ENCODE peak calls at places on chromosomes 2 and 18, in nine cellular contexts. B, L, G, H, I, N, S, U and V are unnamed samples.
A peak's percentile ranks its signal among the peaks of the same experiment; 100 is the strongest.

GRCh38 chr2:204665771-204666170 is 120.5 kb downstream of the PARD3B start:
- DNase-seq in U (no peak), S (no peak), B (no peak), L (no peak), I (no peak), G (no peak), H (no peak), N (no peak), V (no peak)

GRCh38 chr18:3217930-3218647 is 1.7 kb downstream of the MYOM1 start:
- DNase-seq in S (peak; percentile 25), G (no peak), I (peak; percentile 54), L (no peak), N (no peak), B (no peak), H (peak; percentile 80), U (peak; percentile 44), V (no peak)

GRCh38 chr2:51990684-51991083 is 958.8 kb upstream of the NRXN1 start:
- DNase-seq in S (no peak), I (no peak), G (no peak), N (no peak), B (no peak), U (no peak), L (no peak), H (no peak), V (no peak)

GRCh38 chr2:3641841-3642421 is 16.1 kb upstream of the ALLC start:
- DNase-seq in B (no peak), H (no peak), U (no peak), I (no peak), L (no peak), N (no peak), S (no peak), G (no peak), V (no peak)

GRCh38 chr2:32863803-32864202 is 83.0 kb upstream of the LTBP1 start:
- DNase-seq in U (no peak), B (no peak), G (peak; percentile 52), H (no peak), S (peak; percentile 44), I (no peak), N (no peak), L (no peak), V (no peak)

GRCh38 chr18:76847926-76848325 is 25.6 kb downstream of the ZNF236 start:
- DNase-seq in U (no peak), L (no peak), S (no peak), N (peak; percentile 8), H (no peak), G (no peak), B (no peak), I (no peak), V (no peak)

GRCh38 chr2:63614448-63614968 is 25.7 kb downstream of the MDH1 start:
- DNase-seq in I (no peak), N (peak; percentile 64), S (no peak), B (no peak), G (peak; percentile 61), U (no peak), H (no peak), L (peak; percentile 11), V (peak; percentile 60)

GRCh38 chr2:174588463-174588862 is 9.1 kb downstream of the WIPF1 start:
- DNase-seq in U (no peak), I (no peak), B (no peak), L (no peak), G (no peak), S (no peak), N (no peak), H (no peak), V (no peak)

GRCh38 chr2:190636362-190636761 is 12.5 kb upstream of the NAB1 start:
- DNase-seq in L (no peak), U (peak; percentile 80), G (peak; percentile 75), H (no peak), I (peak; percentile 72), S (peak; percentile 83), N (no peak), B (no peak), V (no peak)

GRCh38 chr18:67710639-67711038 is 194.1 kb upstream of the DSEL start:
- DNase-seq in N (no peak), I (peak; percentile 8), H (no peak), U (no peak), L (no peak), B (no peak), G (no peak), S (no peak), V (no peak)

GRCh38 chr2:127576433-127577207 is 41.1 kb downstream of the MYO7B start:
- DNase-seq in B (peak; percentile 13), U (no peak), N (no peak), G (peak; percentile 56), L (no peak), S (peak; percentile 94), I (peak; percentile 67), H (peak; percentile 16), V (peak; percentile 34)

GRCh38 chr2:19649785-19650380 is 251.9 kb downstream of the TTC32 start:
- DNase-seq in N (no peak), H (no peak), G (peak; percentile 100), U (no peak), S (peak; percentile 92), L (peak; percentile 97), B (peak; percentile 49), I (peak; percentile 99), V (peak; percentile 99)

GRCh38 chr2:98936917-98937351 is 909 bp upstream of the CRACDL start:
- DNase-seq in S (no peak), U (no peak), B (no peak), N (no peak), G (no peak), L (no peak), H (no peak), I (no peak), V (no peak)

GRCh38 chr2:121336528-121337294 is 51.7 kb upstream of the TFCP2L1 start:
- DNase-seq in H (no peak), L (no peak), I (no peak), U (no peak), G (no peak), S (no peak), B (no peak), N (no peak), V (no peak)

GRCh38 chr2:190627881-190628412 is 20.9 kb upstream of the NAB1 start:
- DNase-seq in G (no peak), U (no peak), S (peak; percentile 54), N (no peak), H (peak; percentile 47), I (no peak), B (no peak), L (no peak), V (no peak)

GRCh38 chr18:2932247-2933181 is 80.4 kb downstream of the LPIN2 start:
- DNase-seq in I (peak; percentile 57), N (peak; percentile 16), U (peak; percentile 30), H (peak; percentile 66), B (peak; percentile 92), L (peak; percentile 21), S (peak; percentile 92), G (peak; percentile 70), V (peak; percentile 41)

GRCh38 chr2:162053066-162053807 is 20.8 kb downstream of the DPP4 start:
- DNase-seq in B (no peak), U (no peak), N (no peak), G (no peak), I (no peak), S (no peak), H (no peak), L (no peak), V (no peak)

GRCh38 chr2:7191927-7192326 is 274.7 kb downstream of the RNF144A start:
- DNase-seq in L (peak; percentile 65), G (peak; percentile 62), N (peak; percentile 28), H (no peak), U (peak; percentile 99), I (peak; percentile 96), S (peak; percentile 83), B (no peak), V (peak; percentile 17)

GRCh38 chr2:173218331-173219056 is 136.2 kb upstream of the CDCA7 start:
- DNase-seq in S (peak; percentile 35), B (no peak), U (no peak), N (no peak), G (peak; percentile 24), I (no peak), H (no peak), L (no peak), V (no peak)
- H3K4me3 ChIP-seq in S (no peak overlapping the region), B (no peak overlapping the region), U (no peak overlapping the region), N (no peak overlapping the region), G (no peak overlapping the region), I (no peak overlapping the region), H (no peak overlapping the region), L (no peak overlapping the region), V (no peak overlapping the region)

GRCh38 chr18:74376523-74376922 is 60.9 kb downstream of the C18orf63 start:
- DNase-seq in H (peak; percentile 10), B (no peak), G (no peak), N (no peak), S (no peak), L (no peak), I (no peak), U (no peak), V (no peak)

GRCh38 chr18:74370163-74370562 is 54.5 kb downstream of the C18orf63 start:
- DNase-seq in I (no peak), S (peak; percentile 7), G (no peak), B (no peak), L (no peak), N (no peak), U (no peak), H (no peak), V (no peak)

GRCh38 chr18:74375999-74376398 is 60.4 kb downstream of the C18orf63 start:
- DNase-seq in N (no peak), I (no peak), G (peak; percentile 7), L (no peak), U (no peak), H (peak; percentile 12), S (no peak), B (no peak), V (no peak)

GRCh38 chr18:74368901-74369705 is 53.5 kb downstream of the C18orf63 start:
- DNase-seq in B (peak; percentile 26), H (peak; percentile 77), N (no peak), U (no peak), L (no peak), S (no peak), I (no peak), G (no peak), V (no peak)

GRCh38 chr18:74373428-74373827 is 57.8 kb downstream of the C18orf63 start:
- DNase-seq in N (no peak), I (no peak), U (no peak), H (peak; percentile 15), L (no peak), S (no peak), G (no peak), B (no peak), V (no peak)
- H3K4me3 ChIP-seq in N (no peak overlapping the region), I (no peak overlapping the region), U (no peak overlapping the region), H (no peak overlapping the region), L (no peak overlapping the region), S (no peak overlapping the region), G (no peak overlapping the region), B (no peak overlapping the region), V (no peak overlapping the region)

GRCh38 chr2:68764781-68765385 is 30.3 kb downstream of the ARHGAP25 start:
- DNase-seq in H (peak; percentile 15), N (no peak), L (peak; percentile 52), G (peak; percentile 92), B (no peak), I (no peak), S (no peak), U (no peak), V (no peak)
- H3K4me3 ChIP-seq in H (no peak overlapping the region), N (no peak overlapping the region), L (peak overlapping the region; percentile 25), G (peak overlapping the region; percentile 7), B (no peak overlapping the region), I (no peak overlapping the region), S (peak overlapping the region; percentile 5), U (no peak overlapping the region), V (no peak overlapping the region)

DNA sequence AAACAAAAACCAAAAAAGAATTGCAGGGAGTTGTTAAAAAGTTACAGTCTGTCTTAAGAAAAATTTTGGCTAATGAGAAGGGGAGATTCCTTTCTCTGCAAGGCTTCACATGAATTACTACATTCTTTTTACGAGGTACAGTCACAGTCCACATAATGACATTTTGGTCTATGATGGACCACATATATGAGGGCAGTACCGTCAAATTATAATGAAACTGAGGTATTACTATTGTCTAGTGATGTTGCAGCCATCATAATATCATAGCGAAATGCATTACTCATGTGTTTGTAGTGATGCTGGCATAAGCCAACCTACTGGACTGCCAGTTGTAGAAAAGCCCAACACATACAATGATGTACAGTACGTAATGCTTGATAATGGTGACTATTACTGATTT is 12.5 kb downstream of the SERPINB7 start:
- DNase-seq in S (no peak), L (no peak), N (no peak), B (no peak), H (no peak), I (no peak), G (no peak), U (no peak), V (peak; percentile 57)
- H3K4me3 ChIP-seq in S (no peak overlapping the region), L (no peak overlapping the region), N (no peak overlapping the region), B (no peak overlapping the region), H (no peak overlapping the region), I (no peak overlapping the region), G (no peak overlapping the region), U (no peak overlapping the region), V (no peak overlapping the region)